ENCODE peak calls at places on chromosomes 4 and X, in six cellular contexts. B, U, O, S, V and D are unnamed samples.

GRCh38 chrX:122133478-122133877 is 1050.6 kb upstream of the GRIA3 start:
- DNase-seq in S (no peak), B (no peak), U (no peak), V (no peak), O (no peak), D (no peak)

GRCh38 chr4:140743194-140743931 is 12.8 kb downstream of the TBC1D9 start:
- DNase-seq in V (peak), S (no peak), B (no peak), O (no peak), U (no peak), D (no peak)

GRCh38 chrX:123267220-123267619 is 83.1 kb downstream of the GRIA3 start:
- DNase-seq in U (no peak), O (no peak), V (no peak), S (no peak), B (no peak), D (no peak)

GRCh38 chr4:187128226-187128625 is 404.6 kb upstream of the FAT1 start:
- DNase-seq in O (no peak), S (no peak), U (no peak), B (no peak), V (no peak), D (no peak)

GRCh38 chr4:76232681-76233080 is 18.8 kb upstream of the FAM47E start:
- DNase-seq in O (no peak), B (no peak), S (no peak), U (no peak), V (no peak), D (no peak)

GRCh38 chrX:47198026-47198686 is 4.5 kb downstream of the UBA1 start:
- DNase-seq in S (no peak), U (no peak), O (no peak), B (no peak), V (no peak), D (no peak)

GRCh38 chr4:138113819-138114415 is 128.2 kb downstream of the SLC7A11 start:
- DNase-seq in U (no peak), O (no peak), V (no peak), B (no peak), S (no peak), D (no peak)

GRCh38 chr4:60389636-60390035 is 810.5 kb upstream of the ADGRL3 start:
- DNase-seq in B (no peak), V (no peak), S (no peak), U (no peak), O (no peak), D (no peak)

GRCh38 chr4:187417761-187418160 is 577.8 kb upstream of the ZFP42 start:
- DNase-seq in U (no peak), B (no peak), V (no peak), O (no peak), S (no peak), D (no peak)

GRCh38 chr4:3790006-3790561 is 23.9 kb downstream of the ADRA2C start:
- DNase-seq in V (no peak), S (no peak), O (no peak), B (no peak), U (no peak), D (no peak)

GRCh38 chrX:40663078-40663740 is 15.8 kb upstream of the CXorf38 start:
- DNase-seq in V (no peak), O (no peak), B (no peak), S (no peak), U (no peak), D (no peak)

GRCh38 chrX:40660381-40660780 is 13.0 kb upstream of the CXorf38 start:
- DNase-seq in V (no peak), B (no peak), S (no peak), O (no peak), U (no peak), D (no peak)

GRCh38 chrX:40661489-40661888 is 14.1 kb upstream of the CXorf38 start:
- DNase-seq in U (no peak), B (no peak), O (no peak), S (no peak), V (no peak), D (no peak)

DNA sequence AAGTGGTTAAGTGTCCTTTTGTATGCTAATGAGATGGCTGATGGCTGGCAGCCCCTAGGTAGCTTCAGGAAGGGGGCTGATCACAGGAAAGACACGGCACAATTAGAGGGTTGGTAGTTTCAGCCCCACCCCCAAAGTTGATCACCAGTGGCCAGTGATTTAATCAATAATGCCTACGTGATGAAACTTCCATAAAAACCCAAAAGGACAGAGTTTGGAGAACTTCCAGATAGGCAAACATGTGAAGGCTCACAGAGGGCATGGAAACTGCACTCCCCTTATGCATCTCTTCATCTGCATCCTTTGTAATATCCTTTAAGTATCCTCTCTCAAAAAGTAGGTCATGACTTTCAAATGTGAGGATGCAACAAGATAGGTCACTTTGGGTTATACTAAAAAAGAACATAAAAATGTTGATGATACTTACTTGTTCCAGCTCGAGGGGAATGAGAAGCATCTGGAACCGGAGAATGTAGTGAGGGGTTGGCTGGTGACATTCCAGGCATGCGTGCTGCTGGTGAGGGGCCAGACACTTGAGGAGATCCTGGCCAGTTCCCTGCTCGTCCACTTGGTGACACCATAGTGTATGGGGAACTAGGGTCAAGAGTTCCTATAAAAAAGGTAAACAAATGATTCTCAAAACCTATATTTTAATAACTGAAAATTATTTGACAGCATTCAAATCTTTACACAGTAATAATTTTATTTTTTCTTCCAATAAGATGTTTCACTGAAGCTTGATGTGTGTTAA is 16.7 kb upstream of the CXorf38 start:
- DNase-seq in S (no peak), U (no peak), V (peak), O (peak), B (peak), D (no peak)
- TF ChIP-seq CTCF in S (peak), U (no peak), V (peak), O (no peak), B (no peak), D (peak)

GRCh38 chr4:179200681-179201080 is 1758.4 kb upstream of the AGA start:
- DNase-seq in O (no peak), B (no peak), V (no peak), U (no peak), S (no peak), D (no peak)

GRCh38 chr4:179195887-179196286 is 1753.7 kb upstream of the AGA start:
- DNase-seq in O (no peak), B (no peak), S (no peak), U (no peak), V (no peak), D (no peak)

DNA sequence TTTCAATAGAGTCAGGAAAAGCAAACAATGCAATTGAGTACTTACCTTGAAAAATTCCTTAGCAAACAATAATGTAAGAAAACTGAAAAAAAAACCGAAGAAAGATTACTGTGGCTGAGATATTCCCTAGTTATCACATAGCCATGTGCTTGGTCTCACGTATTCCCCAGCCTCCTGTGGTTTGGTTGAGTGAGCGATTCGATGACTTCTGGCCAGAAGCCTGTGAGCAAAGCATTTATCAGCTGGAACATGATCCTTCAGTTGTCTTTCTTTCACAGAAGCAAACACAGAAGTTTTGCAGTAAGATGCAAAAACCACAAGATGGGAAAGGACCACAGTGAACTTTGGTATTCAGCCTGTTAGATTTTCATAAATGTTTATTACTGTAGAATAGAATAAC is 1754.3 kb upstream of the AGA start:
- DNase-seq in S (no peak), O (no peak), B (peak), U (no peak), V (no peak), D (no peak)
- TF ChIP-seq CTCF in S (no peak), O (no peak), B (no peak), U (no peak), V (no peak), D (no peak)

DNA sequence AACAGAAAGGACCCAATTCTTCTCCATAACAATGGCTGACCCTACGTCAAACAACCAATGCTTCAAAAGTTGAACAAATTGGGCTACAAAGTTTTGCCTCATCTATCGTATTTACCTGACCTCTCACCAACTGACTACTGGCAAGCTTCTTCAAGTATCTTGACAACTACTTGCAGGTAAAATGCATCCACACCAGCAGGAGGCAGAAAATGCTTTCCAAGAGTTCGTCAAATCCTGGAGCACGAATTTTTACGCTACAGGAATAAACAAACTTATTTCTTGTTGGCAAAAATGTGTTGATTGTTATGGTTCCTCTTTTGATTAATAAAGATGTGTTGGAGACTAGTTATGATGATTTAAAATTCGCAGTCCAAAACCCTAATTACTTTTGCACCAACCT is 6.7 kb upstream of the GAB1 start:
- DNase-seq in U (no peak), S (no peak), V (peak), B (no peak), O (no peak), D (no peak)
- TF ChIP-seq CTCF in U (no peak), S (no peak), V (no peak), B (no peak), O (no peak), D (no peak)

DNA sequence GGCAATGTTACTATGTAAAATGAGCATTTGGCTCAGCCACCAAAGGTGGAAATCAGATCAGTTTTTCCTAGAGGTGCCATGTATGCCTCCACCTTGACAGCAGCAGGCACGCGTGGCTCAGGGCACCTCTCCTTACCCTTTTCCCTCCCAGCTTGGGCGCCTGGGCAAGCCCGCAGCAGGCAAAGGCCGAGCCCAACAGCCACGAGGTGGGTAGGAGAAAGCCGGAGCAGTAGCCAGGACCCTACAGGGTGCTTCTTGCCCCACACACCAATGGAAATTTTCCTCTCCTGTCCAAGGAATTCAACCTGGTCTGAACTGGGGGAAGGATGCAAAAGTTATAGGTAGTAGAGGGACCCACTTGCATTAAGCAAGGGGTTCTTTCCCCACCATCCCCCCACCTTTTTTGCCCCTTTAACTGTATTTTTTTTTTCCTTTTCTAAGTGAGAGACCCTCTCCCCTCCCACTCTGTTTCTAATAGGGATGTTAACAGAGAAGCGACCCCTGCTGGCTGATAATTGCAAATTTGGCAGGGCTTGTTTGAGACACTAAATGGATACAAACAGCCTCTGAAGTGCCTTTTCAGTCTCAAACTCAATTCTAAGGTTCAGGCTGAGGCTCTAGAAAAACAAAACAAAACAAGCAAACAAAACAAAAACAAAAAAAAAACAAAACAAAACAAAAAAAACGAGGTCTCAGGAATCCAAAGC is 895.1 kb downstream of the PCDH18 start:
- DNase-seq in O (peak), B (peak), U (no peak), V (peak), S (no peak), D (no peak)
- TF ChIP-seq CTCF in O (peak), B (peak), U (no peak), V (peak), S (peak), D (peak)